ENCODE peak calls at places on chromosomes 3 and 15, in eight cellular contexts. R is GM23338, H is GM12864, O is PC-3, F is esophagus squamous epithelium, T is tibial nerve, D is A549, A is bronchial epithelial cell. N is an unnamed sample.

GRCh38 chr3:174640932-174641331 is 218.2 kb upstream of the NAALADL2 start:
- DNase-seq in R (no peak), T (no peak), H (no peak), O (no peak), F (no peak), A (no peak), D (no peak), N (no peak)

GRCh38 chr15:67611803-67612369 is 69.4 kb downstream of the MAP2K5 start:
- DNase-seq in H (no peak), O (no peak), A (no peak), R (no peak), D (no peak), F (no peak), T (no peak), N (no peak)

GRCh38 chr3:155065537-155065936 is 14.6 kb upstream of the MME start:
- DNase-seq in R (no peak), O (peak), A (peak), T (no peak), F (no peak), H (no peak), D (no peak), N (no peak)

GRCh38 chr15:35058534-35059054 is 26.5 kb downstream of the NANOGP8 start:
- DNase-seq in D (no peak), F (no peak), H (no peak), O (no peak), T (no peak), A (no peak), R (no peak), N (no peak)

GRCh38 chr15:48062476-48062875 is 58.3 kb upstream of the SLC24A5 start:
- DNase-seq in R (no peak), O (peak), F (no peak), D (no peak), T (no peak), H (no peak), A (peak), N (no peak)

GRCh38 chr15:51600114-51600513 is 22.5 kb downstream of the DMXL2 start:
- DNase-seq in A (peak), O (peak), D (no peak), T (no peak), R (no peak), F (no peak), H (no peak), N (no peak)

GRCh38 chr3:119310052-119310451 is 15.9 kb downstream of the ARHGAP31 start:
- DNase-seq in A (peak), O (peak), D (no peak), F (no peak), T (peak), H (no peak), R (peak), N (no peak)

GRCh38 chr3:57556459-57557087 is 499 bp downstream of the PDE12 start:
- DNase-seq in A (no peak), H (no peak), T (no peak), D (no peak), R (no peak), F (no peak), O (peak), N (peak)

GRCh38 chr15:96337991-96338771 is 7.7 kb downstream of the NR2F2 start:
- DNase-seq in D (no peak), H (no peak), O (peak), A (no peak), F (no peak), T (no peak), R (peak), N (no peak)

GRCh38 chr3:58093573-58094195 is 85.5 kb downstream of the FLNB start:
- DNase-seq in F (no peak), D (peak), O (peak), A (peak), R (no peak), T (no peak), H (no peak), N (no peak)

GRCh38 chr15:35129361-35129760 is 44.3 kb upstream of the NANOGP8 start:
- DNase-seq in H (no peak), F (no peak), O (no peak), D (no peak), A (no peak), T (no peak), R (no peak), N (no peak)

GRCh38 chr15:40454904-40455391 is 14.2 kb downstream of the BAHD1 start:
- DNase-seq in O (peak), T (no peak), R (no peak), H (no peak), D (no peak), F (no peak), A (peak), N (no peak)

GRCh38 chr3:73547427-73548036 is 77.2 kb downstream of the PDZRN3 start:
- DNase-seq in H (no peak), D (no peak), A (peak), O (no peak), F (no peak), R (peak), T (no peak), N (no peak)

GRCh38 chr3:179589143-179589542 is 15.3 kb downstream of the MRPL47 start:
- DNase-seq in R (no peak), A (no peak), D (no peak), O (no peak), H (no peak), T (no peak), F (no peak), N (peak)

GRCh38 chr15:101641894-101642293 is 10.3 kb downstream of the TM2D3 start:
- DNase-seq in D (no peak), A (peak), F (no peak), O (no peak), H (no peak), R (no peak), T (no peak), N (no peak)

GRCh38 chr3:23183731-23184130 is 19.4 kb upstream of the UBE2E2 start:
- DNase-seq in D (peak), H (no peak), R (peak), T (no peak), F (no peak), A (peak), O (peak), N (no peak)

GRCh38 chr3:19937459-19938362 is 3.7 kb upstream of the EFHB start:
- DNase-seq in D (no peak), H (no peak), R (peak), O (peak), T (no peak), F (no peak), A (peak), N (no peak)

GRCh38 chr3:56355570-56356185 is 112.6 kb downstream of the ERC2 start:
- DNase-seq in A (peak), R (peak), O (peak), T (no peak), F (no peak), H (no peak), D (peak), N (no peak)

GRCh38 chr3:194773216-194773615 is 87.5 kb downstream of the FAM43A start:
- DNase-seq in A (peak), D (peak), R (no peak), T (no peak), F (no peak), O (peak), H (no peak), N (no peak)

GRCh38 chr15:96363692-96364091 is 33.2 kb downstream of the NR2F2 start:
- DNase-seq in F (no peak), H (no peak), O (no peak), A (no peak), D (no peak), R (peak), T (no peak), N (peak)

GRCh38 chr3:150291515-150291914 is 116.6 kb upstream of the TSC22D2 start:
- DNase-seq in F (no peak), T (no peak), R (no peak), A (no peak), H (no peak), D (no peak), O (no peak), N (no peak)

GRCh38 chr3:84318273-84318809 is 640.4 kb upstream of the CADM2 start:
- DNase-seq in D (peak), R (peak), F (no peak), A (no peak), H (no peak), T (no peak), O (peak), N (no peak)

GRCh38 chr3:17795280-17795679 is 52.8 kb upstream of the TBC1D5 start:
- DNase-seq in F (no peak), H (no peak), A (no peak), R (no peak), D (no peak), T (no peak), O (no peak), N (no peak)

GRCh38 chr15:64877435-64877834 is 34.3 kb upstream of the ANKDD1A start:
- DNase-seq in D (no peak), O (peak), R (no peak), T (peak), A (no peak), F (no peak), H (no peak), N (no peak)

GRCh38 chr3:66378256-66378655 is 122.6 kb downstream of the LRIG1 start:
- DNase-seq in O (peak), A (no peak), D (peak), T (no peak), R (peak), F (no peak), H (no peak), N (no peak)

GRCh38 chr3:37862712-37863551 is 1.3 kb downstream of the CTDSPL start:
- DNase-seq in O (no peak), R (peak), A (peak), D (peak), F (no peak), H (no peak), T (no peak), N (no peak)

GRCh38 chr3:128133273-128133883 is 9.8 kb upstream of the RUVBL1 start:
- DNase-seq in F (no peak), A (peak), R (peak), O (peak), H (no peak), T (no peak), D (peak), N (no peak)
- TF ChIP-seq CTCF in F (peak), A (peak), R (peak), O (peak), H (peak), T (no peak), D (peak), N (peak)

GRCh38 chr3:196938124-196938523 is 4.2 kb downstream of the NCBP2 start:
- DNase-seq in H (no peak), R (no peak), A (no peak), F (no peak), T (no peak), O (no peak), D (no peak), N (no peak)
- TF ChIP-seq CTCF in H (no peak), R (no peak), A (no peak), F (no peak), T (no peak), O (no peak), D (no peak), N (no peak)

DNA sequence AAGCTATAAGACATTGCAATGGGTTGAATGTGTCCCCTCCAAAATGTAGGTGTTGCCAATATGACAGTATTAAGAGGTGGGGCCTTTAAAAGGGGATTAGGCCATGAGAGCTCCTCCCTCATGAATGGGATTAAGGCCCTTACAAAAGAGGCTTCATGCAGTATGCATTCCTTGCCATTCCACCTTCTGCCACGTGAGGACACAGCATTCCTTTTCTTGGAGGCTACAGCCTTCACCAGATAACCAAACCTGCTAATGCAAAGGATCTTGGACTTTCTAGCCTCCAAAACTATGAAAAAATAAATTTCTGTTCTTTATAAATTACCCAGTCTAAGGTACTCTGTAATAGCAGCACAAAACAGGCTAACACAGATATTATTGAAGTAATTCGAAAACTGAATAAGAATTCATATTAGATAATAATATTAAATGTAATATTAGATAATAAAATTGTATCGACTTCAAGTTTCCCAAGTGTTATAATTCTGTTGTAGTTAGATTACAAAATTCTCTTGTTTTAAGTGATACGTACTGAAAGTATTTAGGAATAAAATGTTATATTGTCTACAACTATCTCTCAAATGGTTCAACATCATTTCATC is 29.4 kb upstream of the ATP8B4 start:
- DNase-seq in R (peak), A (peak), O (peak), H (no peak), D (peak), F (no peak), T (no peak), N (no peak)
- TF ChIP-seq CTCF in R (peak), A (peak), O (peak), H (peak), D (peak), F (peak), T (no peak), N (peak)

DNA sequence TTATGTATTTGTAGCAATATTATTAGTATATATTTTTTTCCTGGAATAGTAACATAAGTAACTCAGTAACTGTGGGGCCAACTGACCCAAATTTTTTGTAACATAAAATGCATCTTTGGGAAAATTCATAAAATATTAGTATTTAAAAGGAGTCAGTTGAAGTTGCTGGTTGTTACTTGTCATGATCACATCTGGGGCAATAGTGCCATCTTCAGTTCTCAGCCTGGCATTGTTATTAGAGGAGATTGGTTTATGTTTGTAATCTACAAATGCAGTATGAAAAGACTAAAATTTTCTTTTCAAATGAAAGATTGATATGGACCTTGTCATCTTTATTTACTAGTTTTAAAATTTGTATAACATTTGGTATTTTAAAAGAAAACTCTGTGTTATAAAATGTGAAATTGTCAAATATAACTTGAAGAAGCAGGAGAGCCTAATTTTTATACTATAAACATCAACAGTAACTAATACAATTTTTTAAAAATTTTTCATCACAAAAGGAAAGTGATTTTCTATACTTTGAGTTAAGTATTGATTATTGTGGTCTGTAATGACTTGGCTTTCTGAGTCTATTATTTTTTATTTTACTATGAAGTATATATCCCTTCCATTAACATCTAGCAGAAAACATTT is 38.8 kb upstream of the MLF1 start:
- DNase-seq in T (no peak), A (peak), H (peak), R (peak), F (no peak), D (peak), O (peak), N (peak)
- TF ChIP-seq CTCF in T (no peak), A (peak), H (peak), R (peak), F (peak), D (peak), O (peak), N (peak)

GRCh38 chr15:63447277-63447676 is 57.1 kb upstream of the USP3 start:
- DNase-seq in R (no peak), A (no peak), T (no peak), O (no peak), H (no peak), D (no peak), F (no peak), N (no peak)
- TF ChIP-seq CTCF in R (no peak), A (no peak), T (no peak), O (no peak), H (no peak), D (no peak), F (no peak), N (no peak)

N was measured in GM13976.